ENCODE peak calls at places on chromosomes 5 and 9, in ten cellular contexts. One of them, this sample, is unnamed. For H3K36me3, the result is how much of the 10 kb centered on the place peaks cover.

GRCh38 chr5:150498501-150498900 is 9.4 kb upstream of the NDST1 start:
- DNase-seq in stomach: no peak
- DNase-seq in colonic mucosa: no peak
- DNase-seq in body of pancreas: no peak
- DNase-seq in mammary epithelial cell: no peak
- DNase-seq in OCI-LY7: no peak
- DNase-seq in cardiac muscle cell: no peak
- DNase-seq in keratinocyte: no peak
- DNase-seq in CD8-positive, alpha-beta memory T cell: no peak
- DNase-seq in right atrium auricular region: no peak
- DNase-seq in this sample: no peak

GRCh38 chr5:157252741-157253465 is 13.0 kb upstream of the CYFIP2 start:
- DNase-seq in stomach: no peak
- DNase-seq in colonic mucosa: no peak
- DNase-seq in body of pancreas: no peak
- DNase-seq in mammary epithelial cell: no peak
- DNase-seq in OCI-LY7: peak
- DNase-seq in cardiac muscle cell: no peak
- DNase-seq in keratinocyte: no peak
- DNase-seq in CD8-positive, alpha-beta memory T cell: peak
- DNase-seq in right atrium auricular region: no peak
- DNase-seq in this sample: no peak

GRCh38 chr5:117681855-117682254 is 1107.2 kb upstream of the SEMA6A start:
- DNase-seq in stomach: no peak
- DNase-seq in colonic mucosa: no peak
- DNase-seq in body of pancreas: no peak
- DNase-seq in mammary epithelial cell: no peak
- DNase-seq in OCI-LY7: no peak
- DNase-seq in cardiac muscle cell: no peak
- DNase-seq in keratinocyte: no peak
- DNase-seq in CD8-positive, alpha-beta memory T cell: no peak
- DNase-seq in right atrium auricular region: no peak
- DNase-seq in this sample: no peak

GRCh38 chr9:134058716-134059115 is 9.1 kb downstream of the BRD3 start:
- DNase-seq in stomach: peak
- DNase-seq in colonic mucosa: peak
- DNase-seq in body of pancreas: no peak
- DNase-seq in mammary epithelial cell: no peak
- DNase-seq in OCI-LY7: no peak
- DNase-seq in cardiac muscle cell: no peak
- DNase-seq in keratinocyte: no peak
- DNase-seq in CD8-positive, alpha-beta memory T cell: no peak
- DNase-seq in right atrium auricular region: no peak
- DNase-seq in this sample: peak

GRCh38 chr5:82356808-82357671 is 78.9 kb upstream of the RPS23 start:
- DNase-seq in stomach: peak
- DNase-seq in colonic mucosa: peak
- DNase-seq in body of pancreas: peak
- DNase-seq in mammary epithelial cell: peak
- DNase-seq in OCI-LY7: no peak
- DNase-seq in cardiac muscle cell: no peak
- DNase-seq in keratinocyte: peak
- DNase-seq in CD8-positive, alpha-beta memory T cell: peak
- DNase-seq in right atrium auricular region: peak
- DNase-seq in this sample: peak

GRCh38 chr5:56896761-56897160 is 12.6 kb upstream of the SETD9 start:
- DNase-seq in stomach: no peak
- DNase-seq in colonic mucosa: no peak
- DNase-seq in body of pancreas: no peak
- DNase-seq in mammary epithelial cell: no peak
- DNase-seq in OCI-LY7: no peak
- DNase-seq in cardiac muscle cell: no peak
- DNase-seq in keratinocyte: no peak
- DNase-seq in CD8-positive, alpha-beta memory T cell: no peak
- DNase-seq in right atrium auricular region: no peak
- DNase-seq in this sample: no peak

GRCh38 chr9:74447451-74448193 is 49.5 kb upstream of the RORB start:
- DNase-seq in stomach: no peak
- DNase-seq in colonic mucosa: no peak
- DNase-seq in body of pancreas: no peak
- DNase-seq in mammary epithelial cell: peak
- DNase-seq in OCI-LY7: no peak
- DNase-seq in cardiac muscle cell: no peak
- DNase-seq in keratinocyte: no peak
- DNase-seq in CD8-positive, alpha-beta memory T cell: no peak
- DNase-seq in right atrium auricular region: no peak
- DNase-seq in this sample: no peak

GRCh38 chr5:96629774-96630173 is 32.4 kb upstream of the CAST start:
- DNase-seq in stomach: peak
- DNase-seq in colonic mucosa: no peak
- DNase-seq in body of pancreas: no peak
- DNase-seq in mammary epithelial cell: peak
- DNase-seq in OCI-LY7: no peak
- DNase-seq in cardiac muscle cell: peak
- DNase-seq in keratinocyte: peak
- DNase-seq in CD8-positive, alpha-beta memory T cell: no peak
- DNase-seq in right atrium auricular region: no peak
- DNase-seq in this sample: peak

GRCh38 chr5:173733831-173734491 is 117.5 kb upstream of the BOD1 start:
- DNase-seq in stomach: no peak
- DNase-seq in colonic mucosa: no peak
- DNase-seq in body of pancreas: no peak
- DNase-seq in mammary epithelial cell: no peak
- DNase-seq in OCI-LY7: peak
- DNase-seq in cardiac muscle cell: no peak
- DNase-seq in keratinocyte: no peak
- DNase-seq in CD8-positive, alpha-beta memory T cell: no peak
- DNase-seq in right atrium auricular region: no peak
- DNase-seq in this sample: no peak

GRCh38 chr5:33788922-33789321 is 102.9 kb downstream of the ADAMTS12 start:
- DNase-seq in stomach: no peak
- DNase-seq in colonic mucosa: no peak
- DNase-seq in body of pancreas: no peak
- DNase-seq in mammary epithelial cell: peak
- DNase-seq in OCI-LY7: no peak
- DNase-seq in cardiac muscle cell: no peak
- DNase-seq in keratinocyte: peak
- DNase-seq in CD8-positive, alpha-beta memory T cell: no peak
- DNase-seq in right atrium auricular region: no peak
- DNase-seq in this sample: peak

GRCh38 chr9:77952641-77953341 is 78.8 kb downstream of the GNAQ start:
- DNase-seq in stomach: no peak
- DNase-seq in colonic mucosa: no peak
- DNase-seq in body of pancreas: no peak
- DNase-seq in mammary epithelial cell: peak
- DNase-seq in OCI-LY7: no peak
- DNase-seq in cardiac muscle cell: no peak
- DNase-seq in keratinocyte: no peak
- DNase-seq in CD8-positive, alpha-beta memory T cell: no peak
- DNase-seq in right atrium auricular region: no peak
- DNase-seq in this sample: peak

GRCh38 chr9:127578952-127579853 is 32.9 kb upstream of the STXBP1 start:
- DNase-seq in stomach: peak
- DNase-seq in colonic mucosa: peak
- DNase-seq in body of pancreas: peak
- DNase-seq in mammary epithelial cell: peak
- DNase-seq in OCI-LY7: no peak
- DNase-seq in cardiac muscle cell: no peak
- DNase-seq in keratinocyte: peak
- DNase-seq in CD8-positive, alpha-beta memory T cell: peak
- DNase-seq in right atrium auricular region: peak
- DNase-seq in this sample: peak

GRCh38 chr5:111532873-111533272 is 20.5 kb upstream of the STARD4 start:
- DNase-seq in stomach: no peak
- DNase-seq in colonic mucosa: no peak
- DNase-seq in body of pancreas: no peak
- DNase-seq in mammary epithelial cell: no peak
- DNase-seq in OCI-LY7: no peak
- DNase-seq in cardiac muscle cell: no peak
- DNase-seq in keratinocyte: no peak
- DNase-seq in CD8-positive, alpha-beta memory T cell: no peak
- DNase-seq in right atrium auricular region: no peak
- DNase-seq in this sample: no peak

GRCh38 chr5:103472820-103473219 is 89.8 kb downstream of the NUDT12 start:
- DNase-seq in stomach: no peak
- DNase-seq in colonic mucosa: no peak
- DNase-seq in body of pancreas: no peak
- DNase-seq in mammary epithelial cell: no peak
- DNase-seq in OCI-LY7: no peak
- DNase-seq in cardiac muscle cell: no peak
- DNase-seq in keratinocyte: no peak
- DNase-seq in CD8-positive, alpha-beta memory T cell: no peak
- DNase-seq in right atrium auricular region: no peak
- DNase-seq in this sample: no peak
- H3K4me3 ChIP-seq in stomach: no peak
- H3K4me3 ChIP-seq in colonic mucosa: no peak
- H3K4me3 ChIP-seq in body of pancreas: no peak
- H3K4me3 ChIP-seq in mammary epithelial cell: no peak
- H3K4me3 ChIP-seq in OCI-LY7: no peak
- H3K4me3 ChIP-seq in cardiac muscle cell: no peak
- H3K4me3 ChIP-seq in keratinocyte: no peak
- H3K4me3 ChIP-seq in CD8-positive, alpha-beta memory T cell: no peak
- H3K4me3 ChIP-seq in right atrium auricular region: no peak
- H3K4me3 ChIP-seq in this sample: no peak

GRCh38 chr9:123129411-123129810 is 95.9 kb downstream of the GPR21 start:
- DNase-seq in stomach: no peak
- DNase-seq in colonic mucosa: no peak
- DNase-seq in body of pancreas: no peak
- DNase-seq in mammary epithelial cell: no peak
- DNase-seq in OCI-LY7: no peak
- DNase-seq in cardiac muscle cell: no peak
- DNase-seq in keratinocyte: no peak
- DNase-seq in CD8-positive, alpha-beta memory T cell: no peak
- DNase-seq in right atrium auricular region: no peak
- DNase-seq in this sample: no peak

GRCh38 chr9:123128591-123128990 is 95.1 kb downstream of the GPR21 start:
- DNase-seq in stomach: no peak
- DNase-seq in colonic mucosa: no peak
- DNase-seq in body of pancreas: no peak
- DNase-seq in mammary epithelial cell: no peak
- DNase-seq in OCI-LY7: no peak
- DNase-seq in cardiac muscle cell: no peak
- DNase-seq in keratinocyte: no peak
- DNase-seq in CD8-positive, alpha-beta memory T cell: no peak
- DNase-seq in right atrium auricular region: no peak
- DNase-seq in this sample: no peak

GRCh38 chr9:123131258-123131657 is 97.8 kb downstream of the GPR21 start:
- DNase-seq in stomach: no peak
- DNase-seq in colonic mucosa: no peak
- DNase-seq in body of pancreas: no peak
- DNase-seq in mammary epithelial cell: peak
- DNase-seq in OCI-LY7: no peak
- DNase-seq in cardiac muscle cell: peak
- DNase-seq in keratinocyte: peak
- DNase-seq in CD8-positive, alpha-beta memory T cell: no peak
- DNase-seq in right atrium auricular region: no peak
- DNase-seq in this sample: peak

GRCh38 chr9:123132696-123133095 is 99.2 kb downstream of the GPR21 start:
- DNase-seq in stomach: no peak
- DNase-seq in colonic mucosa: no peak
- DNase-seq in body of pancreas: no peak
- DNase-seq in mammary epithelial cell: no peak
- DNase-seq in OCI-LY7: peak
- DNase-seq in cardiac muscle cell: no peak
- DNase-seq in keratinocyte: no peak
- DNase-seq in CD8-positive, alpha-beta memory T cell: no peak
- DNase-seq in right atrium auricular region: no peak
- DNase-seq in this sample: no peak

DNA sequence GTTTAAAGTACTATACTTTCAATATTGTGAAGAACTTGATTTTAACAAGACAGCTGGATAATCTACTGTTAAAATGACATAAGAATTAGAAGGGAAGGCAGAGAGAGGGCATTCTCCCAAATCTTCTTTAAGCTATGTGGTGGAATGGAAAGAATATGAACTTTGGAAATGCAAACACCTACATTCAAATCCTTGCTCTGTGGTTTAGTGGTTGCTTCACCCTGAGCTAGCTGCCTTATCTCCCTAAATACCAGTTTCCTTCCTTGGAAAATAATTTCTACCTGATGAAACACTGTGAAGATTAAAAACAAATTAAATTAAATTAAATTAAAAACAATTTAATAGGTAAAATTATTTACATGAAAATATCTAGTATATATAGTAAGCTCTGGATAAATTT is 98.5 kb downstream of the GPR21 start:
- DNase-seq in stomach: no peak
- DNase-seq in colonic mucosa: no peak
- DNase-seq in body of pancreas: no peak
- DNase-seq in mammary epithelial cell: no peak
- DNase-seq in OCI-LY7: no peak
- DNase-seq in cardiac muscle cell: no peak
- DNase-seq in keratinocyte: no peak
- DNase-seq in CD8-positive, alpha-beta memory T cell: no peak
- DNase-seq in right atrium auricular region: no peak
- DNase-seq in this sample: no peak
- H3K36me3 ChIP-seq in stomach: half or more
- H3K36me3 ChIP-seq in colonic mucosa: under half
- H3K36me3 ChIP-seq in body of pancreas: under half
- H3K36me3 ChIP-seq in mammary epithelial cell: under half
- H3K36me3 ChIP-seq in OCI-LY7: half or more
- H3K36me3 ChIP-seq in cardiac muscle cell: under half
- H3K36me3 ChIP-seq in keratinocyte: under half
- H3K36me3 ChIP-seq in CD8-positive, alpha-beta memory T cell: under half
- H3K36me3 ChIP-seq in right atrium auricular region: under half
- H3K36me3 ChIP-seq in this sample: under half

GRCh38 chr5:179484761-179485160 is 65.6 kb upstream of the RUFY1 start:
- DNase-seq in stomach: no peak
- DNase-seq in colonic mucosa: no peak
- DNase-seq in body of pancreas: no peak
- DNase-seq in mammary epithelial cell: no peak
- DNase-seq in OCI-LY7: no peak
- DNase-seq in cardiac muscle cell: no peak
- DNase-seq in keratinocyte: no peak
- DNase-seq in CD8-positive, alpha-beta memory T cell: no peak
- DNase-seq in right atrium auricular region: no peak
- DNase-seq in this sample: no peak
- H3K4me3 ChIP-seq in stomach: no peak
- H3K4me3 ChIP-seq in colonic mucosa: no peak
- H3K4me3 ChIP-seq in body of pancreas: no peak
- H3K4me3 ChIP-seq in mammary epithelial cell: no peak
- H3K4me3 ChIP-seq in OCI-LY7: no peak
- H3K4me3 ChIP-seq in cardiac muscle cell: no peak
- H3K4me3 ChIP-seq in keratinocyte: no peak
- H3K4me3 ChIP-seq in CD8-positive, alpha-beta memory T cell: no peak
- H3K4me3 ChIP-seq in right atrium auricular region: no peak
- H3K4me3 ChIP-seq in this sample: no peak

DNA sequence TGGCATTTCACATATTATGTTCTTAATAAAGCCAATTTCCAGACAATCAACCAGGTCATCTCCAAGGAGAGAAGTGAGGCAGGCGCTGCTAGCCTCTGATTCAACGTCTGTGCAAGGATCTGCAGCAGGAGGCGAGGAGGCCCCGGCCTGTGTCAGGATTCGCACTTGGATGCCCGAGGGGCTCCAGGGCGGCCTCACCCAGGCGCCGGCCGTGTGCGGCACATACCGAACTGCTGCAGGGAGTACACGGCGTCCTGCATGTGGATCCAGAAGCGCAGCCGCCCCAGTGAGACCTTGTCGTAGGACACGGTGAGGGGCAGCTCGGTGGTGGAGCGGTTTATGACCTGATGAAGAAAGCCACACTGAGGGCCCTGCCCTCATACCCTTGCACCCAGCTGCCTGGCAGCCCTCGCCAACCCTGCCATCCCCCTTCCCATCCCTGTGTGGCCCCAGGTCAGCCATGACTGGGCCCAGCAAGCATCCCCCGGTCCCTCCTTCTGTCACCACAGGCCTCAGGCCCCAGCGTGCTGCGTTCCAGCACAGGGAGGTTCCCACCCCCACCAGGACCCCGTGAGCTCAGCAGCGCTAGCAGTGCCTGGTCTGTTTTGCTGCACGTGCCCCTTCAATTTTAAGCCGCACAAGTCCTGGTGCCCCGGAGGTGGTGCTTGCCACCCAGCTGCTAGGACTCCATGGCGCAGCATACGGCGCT is 9.9 kb downstream of the CLPTM1L start:
- DNase-seq in stomach: no peak
- DNase-seq in colonic mucosa: no peak
- DNase-seq in body of pancreas: no peak
- DNase-seq in mammary epithelial cell: no peak
- DNase-seq in OCI-LY7: no peak
- DNase-seq in cardiac muscle cell: no peak
- DNase-seq in keratinocyte: no peak
- DNase-seq in CD8-positive, alpha-beta memory T cell: no peak
- DNase-seq in right atrium auricular region: no peak
- DNase-seq in this sample: no peak
- H3K36me3 ChIP-seq in stomach: half or more
- H3K36me3 ChIP-seq in colonic mucosa: under half
- H3K36me3 ChIP-seq in body of pancreas: half or more
- H3K36me3 ChIP-seq in mammary epithelial cell: under half
- H3K36me3 ChIP-seq in OCI-LY7: half or more
- H3K36me3 ChIP-seq in cardiac muscle cell: under half
- H3K36me3 ChIP-seq in keratinocyte: under half
- H3K36me3 ChIP-seq in CD8-positive, alpha-beta memory T cell: half or more
- H3K36me3 ChIP-seq in right atrium auricular region: half or more
- H3K36me3 ChIP-seq in this sample: half or more

This sample was measured in MG63.